ENCODE peak calls at places on chromosome 7, in four cellular contexts. K is tibial nerve, I is left ventricle myocardium inferior, G is colonic mucosa. B is an unnamed sample.

GRCh38 chr7:79282051-79282694 is 171.3 kb downstream of the MAGI2 start:
- DNase-seq in G (no peak), K (peak; percentile 21), I (no peak), B (peak; percentile 59)

GRCh38 chr7:105808703-105809590 is 67.5 kb downstream of the ATXN7L1 start:
- DNase-seq in K (no peak), I (no peak), G (peak; percentile 62), B (peak; percentile 60)

GRCh38 chr7:18345641-18346234 is 149.8 kb upstream of the HDAC9 start:
- DNase-seq in G (peak; percentile 51), I (no peak), K (peak; percentile 30), B (peak; percentile 60)

GRCh38 chr7:71361633-71362032 is 229.7 kb downstream of the GALNT17 start:
- DNase-seq in K (no peak), G (no peak), I (no peak), B (no peak)

GRCh38 chr7:74094224-74095095 is 10.9 kb downstream of the LIMK1 start:
- DNase-seq in I (peak; percentile 68), K (peak; percentile 73), G (peak; percentile 63), B (peak; percentile 96)

GRCh38 chr7:71326596-71326995 is 194.7 kb downstream of the GALNT17 start:
- DNase-seq in I (no peak), G (no peak), K (no peak), B (no peak)

GRCh38 chr7:99839560-99840011 is 11.8 kb downstream of the CYP3A43 start:
- DNase-seq in I (no peak), K (no peak), G (peak; percentile 65), B (no peak)

GRCh38 chr7:93715234-93715633 is 140.7 kb upstream of the CALCR start:
- DNase-seq in I (peak; percentile 26), G (peak; percentile 22), K (peak; percentile 16), B (peak; percentile 16)

GRCh38 chr7:137454169-137455166 is 110.9 kb upstream of the PTN start:
- DNase-seq in I (no peak), K (no peak), G (peak; percentile 21), B (peak; percentile 53)

GRCh38 chr7:23247101-23247601 is 576 bp downstream of the GPNMB start:
- DNase-seq in I (no peak), K (no peak), G (no peak), B (no peak)

GRCh38 chr7:17996040-17996439 is 31.6 kb downstream of the PRPS1L1 start:
- DNase-seq in G (no peak), I (no peak), K (no peak), B (no peak)

GRCh38 chr7:99010281-99010680 is 131.9 kb downstream of the TRRAP start:
- DNase-seq in G (no peak), I (no peak), K (no peak), B (no peak)

GRCh38 chr7:27636326-27637006 is 26.2 kb downstream of the HIBADH start:
- DNase-seq in G (no peak), K (peak; percentile 23), I (no peak), B (no peak)

GRCh38 chr7:43302211-43302711 is 189.8 kb downstream of the HECW1 start:
- DNase-seq in G (no peak), I (no peak), K (no peak), B (no peak)

GRCh38 chr7:38463277-38464224 is 167.6 kb downstream of the AMPH start:
- DNase-seq in I (peak; percentile 36), K (peak; percentile 52), G (peak; percentile 36), B (peak; percentile 53)

GRCh38 chr7:88927-89921 is 103.1 kb upstream of the FAM20C start:
- DNase-seq in K (peak; percentile 41), I (peak; percentile 52), G (no peak), B (peak; percentile 86)
- H3K4me1 ChIP-seq in K (peaks cover 21% of the 10 kb centered on the region), I (peaks cover 30% of the 10 kb centered on the region), G (no peaks in the 10 kb centered on the region), B (peaks cover 31% of the 10 kb centered on the region)

GRCh38 chr7:20798081-20798693 is 11.5 kb upstream of the SP8 start:
- DNase-seq in I (no peak), G (peak; percentile 76), K (no peak), B (peak; percentile 51)

GRCh38 chr7:20795881-20796280 is 9.2 kb upstream of the SP8 start:
- DNase-seq in K (no peak), G (no peak), I (no peak), B (no peak)

GRCh38 chr7:20797174-20798080 is 10.7 kb upstream of the SP8 start:
- DNase-seq in G (peak; percentile 38), I (no peak), K (no peak), B (no peak)

GRCh38 chr7:20795361-20795760 is 8.7 kb upstream of the SP8 start:
- DNase-seq in K (no peak), G (no peak), I (no peak), B (no peak)

DNA sequence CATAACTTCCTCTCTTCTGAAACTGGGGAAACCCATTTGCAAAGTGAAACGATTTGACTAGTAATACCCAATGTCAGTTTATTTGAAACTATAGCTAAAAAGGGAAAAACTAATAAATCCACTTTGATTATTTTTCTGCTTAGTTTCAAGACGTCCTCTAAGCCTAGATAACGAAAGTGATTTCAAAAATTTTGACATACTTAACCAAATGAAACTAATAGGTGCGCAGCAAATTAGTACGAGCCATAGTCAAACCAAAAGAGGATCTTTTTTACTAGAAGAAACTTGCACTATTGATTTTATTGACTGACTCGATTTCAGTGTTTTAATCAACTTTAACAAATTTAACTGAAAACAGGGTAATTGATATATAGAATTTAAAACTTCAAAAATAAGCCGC is 9.9 kb upstream of the SP8 start:
- DNase-seq in I (no peak), G (no peak), K (no peak), B (no peak)
- H3K4me1 ChIP-seq in I (peaks cover 20% of the 10 kb centered on the region), G (peaks cover 9% of the 10 kb centered on the region), K (peaks cover 6% of the 10 kb centered on the region), B (peaks cover 11% of the 10 kb centered on the region)

GRCh38 chr7:112266141-112266540 is 59.6 kb downstream of the ZNF277 start:
- DNase-seq in G (no peak), I (no peak), K (no peak), B (no peak)

GRCh38 chr7:112263519-112263918 is 57.0 kb downstream of the ZNF277 start:
- DNase-seq in G (no peak), I (no peak), K (no peak), B (no peak)

GRCh38 chr7:112260941-112261340 is 54.4 kb downstream of the ZNF277 start:
- DNase-seq in G (no peak), K (no peak), I (no peak), B (no peak)

GRCh38 chr7:112266595-112267270 is 60.2 kb downstream of the ZNF277 start:
- DNase-seq in I (no peak), K (no peak), G (no peak), B (no peak)

GRCh38 chr7:112262804-112263203 is 56.3 kb downstream of the ZNF277 start:
- DNase-seq in K (no peak), I (no peak), G (no peak), B (no peak)
- H3K4me1 ChIP-seq in K (no peaks in the 10 kb centered on the region), I (peaks cover 30% of the 10 kb centered on the region), G (no peaks in the 10 kb centered on the region), B (no peaks in the 10 kb centered on the region)

GRCh38 chr7:75631711-75632110 is 107.0 kb downstream of the HIP1 start:
- DNase-seq in G (no peak), I (no peak), K (no peak), B (no peak)

GRCh38 chr7:75629042-75629441 is 109.7 kb downstream of the HIP1 start:
- DNase-seq in G (no peak), K (no peak), I (no peak), B (no peak)

GRCh38 chr7:75626954-75627353 is 111.8 kb downstream of the HIP1 start:
- DNase-seq in I (no peak), K (no peak), G (no peak), B (no peak)

GRCh38 chr7:75628055-75628454 is 110.7 kb downstream of the HIP1 start:
- DNase-seq in K (no peak), I (no peak), G (no peak), B (no peak)

DNA sequence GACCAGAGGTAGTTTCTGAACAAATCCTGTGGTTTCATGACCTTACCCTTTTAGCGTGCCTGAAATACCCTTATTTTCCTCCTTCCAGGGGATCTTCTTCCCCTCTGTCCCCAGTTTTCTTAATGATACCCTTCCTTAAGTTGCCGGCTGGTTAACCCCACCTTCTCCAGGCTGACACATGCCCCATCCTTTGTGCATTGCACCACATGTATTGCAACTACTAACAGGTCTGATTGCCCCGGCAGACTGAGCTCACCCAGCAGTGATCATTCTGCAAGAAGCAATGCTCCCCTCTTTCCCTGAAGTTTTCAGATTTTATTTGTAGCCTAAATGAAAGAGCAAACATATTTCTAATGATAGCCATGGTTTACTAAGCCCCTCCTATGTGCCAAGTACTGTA is 108.2 kb downstream of the HIP1 start:
- DNase-seq in K (no peak), I (no peak), G (no peak), B (no peak)
- H3K4me1 ChIP-seq in K (no peaks in the 10 kb centered on the region), I (no peaks in the 10 kb centered on the region), G (no peaks in the 10 kb centered on the region), B (no peaks in the 10 kb centered on the region)

DNA sequence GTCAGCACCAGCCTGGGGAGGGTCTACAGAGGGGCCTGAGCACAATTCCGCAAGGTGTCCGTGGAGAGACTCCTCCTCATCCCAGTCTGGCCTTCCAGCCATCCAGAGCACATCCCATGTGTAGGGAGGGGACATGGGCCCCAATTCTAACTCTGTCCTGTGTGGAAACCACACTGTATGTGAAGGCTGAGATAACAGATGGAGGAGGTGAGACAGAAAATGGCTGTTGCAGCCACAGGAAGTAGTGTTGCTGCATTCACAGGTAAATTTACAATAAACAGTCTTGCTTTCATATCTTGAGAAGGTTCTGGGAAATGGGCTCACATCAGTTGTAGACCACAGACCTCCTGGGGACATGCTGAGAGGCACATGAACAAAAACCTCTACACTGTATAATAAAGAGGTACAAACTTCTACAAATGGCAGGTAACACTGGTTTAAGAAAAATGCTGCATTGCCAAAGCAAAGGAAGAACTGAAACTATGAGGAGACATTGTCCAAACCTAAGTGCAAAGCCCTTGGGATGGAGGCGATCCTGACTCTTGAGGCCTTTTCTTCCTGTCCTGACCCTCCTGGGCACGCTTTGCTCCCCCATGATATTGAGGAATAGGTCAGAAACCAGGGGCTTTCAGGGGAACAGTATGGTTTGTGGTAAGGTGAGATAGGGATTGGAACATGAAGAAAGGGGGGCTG is 21.6 kb upstream of the GIMAP2 start:
- DNase-seq in K (no peak), I (no peak), G (no peak), B (no peak)
- H3K4me1 ChIP-seq in K (no peaks in the 10 kb centered on the region), I (no peaks in the 10 kb centered on the region), G (no peaks in the 10 kb centered on the region), B (no peaks in the 10 kb centered on the region)

GRCh38 chr7:114100810-114101209 is 182.0 kb upstream of the PPP1R3A start:
- DNase-seq in G (no peak), K (no peak), I (no peak), B (no peak)
- H3K4me1 ChIP-seq in G (no peaks in the 10 kb centered on the region), K (no peaks in the 10 kb centered on the region), I (no peaks in the 10 kb centered on the region), B (no peaks in the 10 kb centered on the region)